ENCODE peak calls at places on chromosome 11, in five cellular contexts. One of them, this sample, is unnamed.

GRCh38 chr11:101745756-101746155 is 161.9 kb upstream of the TRPC6 start:
- DNase-seq in cardiac muscle cell: no peak
- DNase-seq in stomach: no peak
- DNase-seq in brain microvascular endothelial cell: no peak
- DNase-seq in neural progenitor cell: no peak
- DNase-seq in this sample: peak

GRCh38 chr11:2951235-2952110 is 22.3 kb upstream of the PHLDA2 start:
- DNase-seq in brain microvascular endothelial cell: peak
- DNase-seq in cardiac muscle cell: no peak
- DNase-seq in stomach: no peak
- DNase-seq in neural progenitor cell: no peak
- DNase-seq in this sample: peak

GRCh38 chr11:121460941-121461514 is 8.3 kb upstream of the SORL1-AS1 start:
- DNase-seq in stomach: no peak
- DNase-seq in brain microvascular endothelial cell: no peak
- DNase-seq in neural progenitor cell: no peak
- DNase-seq in cardiac muscle cell: no peak
- DNase-seq in this sample: no peak

GRCh38 chr11:121700968-121701367 is 248.2 kb upstream of the SORL1-AS1 start:
- DNase-seq in stomach: no peak
- DNase-seq in cardiac muscle cell: no peak
- DNase-seq in brain microvascular endothelial cell: no peak
- DNase-seq in neural progenitor cell: no peak
- DNase-seq in this sample: no peak

GRCh38 chr11:71240865-71241691 is 11.3 kb downstream of the SHANK2 start:
- DNase-seq in stomach: peak
- DNase-seq in cardiac muscle cell: no peak
- DNase-seq in brain microvascular endothelial cell: peak
- DNase-seq in neural progenitor cell: peak
- DNase-seq in this sample: peak

GRCh38 chr11:118911880-118912741 is 13.6 kb downstream of the BCL9L start:
- DNase-seq in brain microvascular endothelial cell: peak
- DNase-seq in neural progenitor cell: peak
- DNase-seq in stomach: no peak
- DNase-seq in cardiac muscle cell: peak
- DNase-seq in this sample: peak

GRCh38 chr11:9776203-9776602 is 112.3 kb downstream of the SWAP70 start:
- DNase-seq in neural progenitor cell: no peak
- DNase-seq in cardiac muscle cell: no peak
- DNase-seq in brain microvascular endothelial cell: no peak
- DNase-seq in stomach: no peak
- DNase-seq in this sample: no peak

GRCh38 chr11:112279901-112280267 is 19.2 kb upstream of the PLET1 start:
- DNase-seq in neural progenitor cell: peak
- DNase-seq in brain microvascular endothelial cell: peak
- DNase-seq in cardiac muscle cell: peak
- DNase-seq in stomach: peak
- DNase-seq in this sample: peak

GRCh38 chr11:109522116-109522755 is 100.2 kb downstream of the C11orf87 start:
- DNase-seq in neural progenitor cell: no peak
- DNase-seq in cardiac muscle cell: peak
- DNase-seq in stomach: no peak
- DNase-seq in brain microvascular endothelial cell: no peak
- DNase-seq in this sample: no peak

GRCh38 chr11:620201-620600 is 4.5 kb upstream of the IRF7 start:
- DNase-seq in neural progenitor cell: no peak
- DNase-seq in cardiac muscle cell: no peak
- DNase-seq in stomach: no peak
- DNase-seq in brain microvascular endothelial cell: no peak
- DNase-seq in this sample: no peak

GRCh38 chr11:46308632-46309419 is 31.4 kb downstream of the CREB3L1 start:
- DNase-seq in stomach: peak
- DNase-seq in neural progenitor cell: peak
- DNase-seq in brain microvascular endothelial cell: peak
- DNase-seq in cardiac muscle cell: peak
- DNase-seq in this sample: peak

GRCh38 chr11:44133335-44133946 is 38.0 kb downstream of the EXT2 start:
- DNase-seq in stomach: no peak
- DNase-seq in brain microvascular endothelial cell: peak
- DNase-seq in neural progenitor cell: peak
- DNase-seq in cardiac muscle cell: peak
- DNase-seq in this sample: peak

GRCh38 chr11:87803748-87804147 is 371.5 kb downstream of the RAB38 start:
- DNase-seq in stomach: no peak
- DNase-seq in cardiac muscle cell: no peak
- DNase-seq in neural progenitor cell: no peak
- DNase-seq in brain microvascular endothelial cell: no peak
- DNase-seq in this sample: no peak

GRCh38 chr11:110891411-110891810 is 179.2 kb upstream of the ARHGAP20 start:
- DNase-seq in cardiac muscle cell: no peak
- DNase-seq in stomach: no peak
- DNase-seq in neural progenitor cell: no peak
- DNase-seq in brain microvascular endothelial cell: peak
- DNase-seq in this sample: peak

GRCh38 chr11:67045314-67045713 is 11.3 kb upstream of the RHOD start:
- DNase-seq in cardiac muscle cell: no peak
- DNase-seq in neural progenitor cell: no peak
- DNase-seq in brain microvascular endothelial cell: peak
- DNase-seq in stomach: no peak
- DNase-seq in this sample: peak

GRCh38 chr11:107044503-107044902 is 26.2 kb upstream of the GUCY1A2 start:
- DNase-seq in neural progenitor cell: no peak
- DNase-seq in stomach: no peak
- DNase-seq in cardiac muscle cell: no peak
- DNase-seq in brain microvascular endothelial cell: peak
- DNase-seq in this sample: peak

GRCh38 chr11:100789500-100789899 is 102.4 kb downstream of the ARHGAP42 start:
- DNase-seq in stomach: no peak
- DNase-seq in cardiac muscle cell: peak
- DNase-seq in brain microvascular endothelial cell: no peak
- DNase-seq in neural progenitor cell: no peak
- DNase-seq in this sample: no peak

GRCh38 chr11:68327586-68328370 is 15.4 kb downstream of the LRP5 start:
- DNase-seq in neural progenitor cell: no peak
- DNase-seq in cardiac muscle cell: no peak
- DNase-seq in stomach: no peak
- DNase-seq in brain microvascular endothelial cell: no peak
- DNase-seq in this sample: no peak

GRCh38 chr11:72004515-72005346 is 6.0 kb downstream of the IL18BP start:
- DNase-seq in neural progenitor cell: no peak
- DNase-seq in brain microvascular endothelial cell: no peak
- DNase-seq in stomach: no peak
- DNase-seq in cardiac muscle cell: no peak
- DNase-seq in this sample: no peak

GRCh38 chr11:117220568-117220967 is 11.3 kb downstream of the PCSK7 start:
- DNase-seq in cardiac muscle cell: no peak
- DNase-seq in neural progenitor cell: no peak
- DNase-seq in stomach: no peak
- DNase-seq in brain microvascular endothelial cell: no peak
- DNase-seq in this sample: no peak
- H3K4me3 ChIP-seq in cardiac muscle cell: no peak
- H3K4me3 ChIP-seq in neural progenitor cell: no peak
- H3K4me3 ChIP-seq in stomach: no peak
- H3K4me3 ChIP-seq in brain microvascular endothelial cell: no peak
- H3K4me3 ChIP-seq in this sample: no peak

DNA sequence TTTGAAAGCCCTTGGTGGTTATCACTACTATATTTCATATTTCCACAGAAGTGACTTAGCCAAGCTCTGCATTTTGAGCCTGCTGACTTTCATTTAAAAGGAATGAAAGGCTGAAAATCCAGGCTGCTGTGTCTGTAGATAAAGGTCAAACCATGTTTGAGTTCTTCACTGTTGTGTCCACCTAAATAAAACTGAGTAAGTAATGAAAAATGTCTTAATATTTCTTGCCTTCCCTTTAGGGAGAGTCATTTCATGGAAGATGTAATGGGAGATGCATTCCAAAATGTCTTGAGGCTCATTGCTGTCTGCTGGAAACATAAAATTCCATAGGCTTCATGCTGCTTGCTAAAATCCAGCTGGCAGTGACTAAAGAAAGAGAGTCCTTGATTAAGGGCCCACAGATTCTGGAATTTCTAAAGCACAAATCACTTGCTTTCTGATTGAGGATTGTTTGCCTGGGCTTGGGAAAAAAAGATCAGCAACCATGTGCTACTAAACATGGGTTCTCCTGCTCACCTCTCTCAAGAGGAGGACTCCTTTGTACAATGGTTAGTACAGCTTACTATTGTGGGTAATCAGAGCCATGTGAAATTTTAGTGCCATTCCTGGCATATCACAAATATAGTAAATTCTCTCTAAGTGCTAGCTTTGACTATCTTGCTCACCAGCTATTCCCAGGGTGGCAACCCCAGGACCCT is 56.9 kb downstream of the PANX1 start:
- DNase-seq in neural progenitor cell: no peak
- DNase-seq in brain microvascular endothelial cell: no peak
- DNase-seq in stomach: no peak
- DNase-seq in cardiac muscle cell: no peak
- DNase-seq in this sample: peak
- TF ChIP-seq CTCF in neural progenitor cell: no peak
- TF ChIP-seq CTCF in brain microvascular endothelial cell: no peak
- TF ChIP-seq CTCF in stomach: no peak
- TF ChIP-seq CTCF in cardiac muscle cell: no peak
- TF ChIP-seq CTCF in this sample: no peak

GRCh38 chr11:76323804-76324203 is 57.1 kb downstream of the THAP12 start:
- DNase-seq in brain microvascular endothelial cell: no peak
- DNase-seq in neural progenitor cell: no peak
- DNase-seq in stomach: no peak
- DNase-seq in cardiac muscle cell: no peak
- DNase-seq in this sample: no peak

GRCh38 chr11:76322593-76323341 is 58.2 kb downstream of the THAP12 start:
- DNase-seq in neural progenitor cell: no peak
- DNase-seq in cardiac muscle cell: no peak
- DNase-seq in brain microvascular endothelial cell: no peak
- DNase-seq in stomach: no peak
- DNase-seq in this sample: no peak

GRCh38 chr11:76321820-76322524 is 59.0 kb downstream of the THAP12 start:
- DNase-seq in neural progenitor cell: peak
- DNase-seq in stomach: no peak
- DNase-seq in brain microvascular endothelial cell: no peak
- DNase-seq in cardiac muscle cell: no peak
- DNase-seq in this sample: no peak

GRCh38 chr11:76320929-76321328 is 60.0 kb downstream of the THAP12 start:
- DNase-seq in stomach: no peak
- DNase-seq in neural progenitor cell: no peak
- DNase-seq in brain microvascular endothelial cell: no peak
- DNase-seq in cardiac muscle cell: no peak
- DNase-seq in this sample: no peak

DNA sequence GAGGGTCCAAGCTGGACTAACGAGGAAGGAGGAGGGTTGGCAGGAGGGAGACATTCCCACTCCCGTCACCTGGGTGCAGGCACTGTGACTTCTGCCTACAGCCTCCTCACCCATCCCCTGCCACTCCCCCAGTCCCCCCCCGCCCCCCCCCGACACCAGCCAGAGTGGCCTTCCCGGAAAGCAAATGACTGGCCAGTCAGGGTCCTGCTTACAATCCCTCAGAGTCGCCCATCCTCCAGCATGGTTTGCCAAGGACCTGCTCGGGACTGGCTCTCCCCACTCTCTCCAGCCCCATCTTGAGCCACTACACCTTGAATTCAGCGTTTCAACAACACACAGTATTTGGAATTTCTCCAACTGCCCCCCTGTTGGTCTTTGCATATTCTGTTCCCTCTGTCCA is 59.6 kb downstream of the THAP12 start:
- DNase-seq in cardiac muscle cell: no peak
- DNase-seq in brain microvascular endothelial cell: no peak
- DNase-seq in stomach: no peak
- DNase-seq in neural progenitor cell: no peak
- DNase-seq in this sample: no peak
- H3K4me3 ChIP-seq in cardiac muscle cell: no peak
- H3K4me3 ChIP-seq in brain microvascular endothelial cell: no peak
- H3K4me3 ChIP-seq in stomach: no peak
- H3K4me3 ChIP-seq in neural progenitor cell: peak
- H3K4me3 ChIP-seq in this sample: no peak

GRCh38 chr11:123434262-123434661 is 4.2 kb downstream of the GRAMD1B start:
- DNase-seq in neural progenitor cell: peak
- DNase-seq in brain microvascular endothelial cell: no peak
- DNase-seq in stomach: no peak
- DNase-seq in cardiac muscle cell: no peak
- DNase-seq in this sample: peak
- TF ChIP-seq CTCF in neural progenitor cell: peak
- TF ChIP-seq CTCF in brain microvascular endothelial cell: peak
- TF ChIP-seq CTCF in stomach: no peak
- TF ChIP-seq CTCF in cardiac muscle cell: peak
- TF ChIP-seq CTCF in this sample: peak

GRCh38 chr11:63530021-63530420 is 6.6 kb upstream of the PLAAT4 start:
- DNase-seq in cardiac muscle cell: no peak
- DNase-seq in stomach: no peak
- DNase-seq in neural progenitor cell: no peak
- DNase-seq in brain microvascular endothelial cell: no peak
- DNase-seq in this sample: no peak
- H3K4me3 ChIP-seq in cardiac muscle cell: no peak
- H3K4me3 ChIP-seq in stomach: no peak
- H3K4me3 ChIP-seq in neural progenitor cell: no peak
- H3K4me3 ChIP-seq in brain microvascular endothelial cell: no peak
- H3K4me3 ChIP-seq in this sample: no peak

This sample was measured in choroid plexus epithelial cell.